ENCODE peak calls at places on chromosomes 7 and 10, in eight cellular contexts. C is fibroblast of lung, G is lower lobe of right lung, D is tibial artery, A is colonic mucosa, W is lung, B is right lobe of liver, E is neuronal stem cell. I is an unnamed sample. For H3K9me3, the result is how much of the 10 kb centered on the place peaks cover.

GRCh38 chr7:96314402-96315108 is 7.3 kb downstream of the SLC25A13 start:
- DNase-seq in A (no peak), W (no peak), E (no peak), C (peak), D (no peak), B (no peak), G (no peak), I (no peak)

GRCh38 chr7:50838675-50839377 is 56.1 kb upstream of the GRB10 start:
- DNase-seq in W (no peak), D (peak), E (no peak), C (peak), A (no peak), B (no peak), G (no peak), I (no peak)

GRCh38 chr7:45061807-45062206 is 27.0 kb downstream of the NACAD start:
- DNase-seq in C (no peak), G (no peak), W (no peak), A (no peak), B (no peak), E (no peak), D (peak), I (no peak)

GRCh38 chr10:73892314-73893080 is 18.1 kb upstream of the CAMK2G start:
- DNase-seq in W (no peak), B (no peak), D (no peak), C (peak), G (no peak), E (no peak), A (no peak), I (no peak)

GRCh38 chr7:139889186-139889871 is 60.3 kb downstream of the TBXAS1 start:
- DNase-seq in W (no peak), E (no peak), A (no peak), B (no peak), D (no peak), C (peak), G (no peak), I (no peak)

GRCh38 chr10:46254467-46254866 is 32.3 kb upstream of the ANTXRL start:
- DNase-seq in A (peak), C (no peak), G (no peak), W (no peak), D (no peak), B (no peak), E (no peak), I (no peak)

GRCh38 chr10:62335326-62335725 is 38.8 kb upstream of the ZNF365 start:
- DNase-seq in E (no peak), W (no peak), G (no peak), A (no peak), D (no peak), C (peak), B (no peak), I (no peak)

GRCh38 chr10:21002097-21002878 is 105.2 kb upstream of the NEBL start:
- DNase-seq in E (no peak), G (no peak), D (no peak), W (no peak), C (peak), B (no peak), A (no peak), I (no peak)

GRCh38 chr10:100370561-100370975 is 23.5 kb downstream of the SCD start:
- DNase-seq in E (no peak), G (no peak), A (peak), B (no peak), W (no peak), C (peak), D (no peak), I (no peak)

GRCh38 chr10:44238212-44238611 is 146.7 kb downstream of the CXCL12 start:
- DNase-seq in G (no peak), C (no peak), A (no peak), W (no peak), B (no peak), E (no peak), D (no peak), I (no peak)

GRCh38 chr10:22717728-22718127 is 3.4 kb upstream of the PIP4K2A start:
- DNase-seq in B (no peak), C (no peak), D (no peak), E (no peak), A (no peak), W (no peak), G (no peak), I (no peak)

GRCh38 chr10:121665809-121666208 is 67.6 kb upstream of the FGFR2 start:
- DNase-seq in A (no peak), B (no peak), D (no peak), W (no peak), G (no peak), E (no peak), C (no peak), I (no peak)

GRCh38 chr10:80612261-80612660 is 74.6 kb downstream of the SH2D4B start:
- DNase-seq in C (no peak), A (no peak), G (no peak), B (peak), D (no peak), W (no peak), E (no peak), I (no peak)

GRCh38 chr7:29146888-29147609 is 712 bp upstream of the CPVL start:
- DNase-seq in D (no peak), E (no peak), A (peak), B (peak), C (peak), G (no peak), W (no peak), I (no peak)

GRCh38 chr7:64504581-64505120 is 58.2 kb downstream of the ZNF680 start:
- DNase-seq in B (no peak), D (no peak), G (no peak), C (peak), W (no peak), E (no peak), A (no peak), I (no peak)
- H3K9me3 ChIP-seq in B (under half), D (under half), G (half or more), C (under half), W (under half), E (under half), A (under half), I (under half)

DNA sequence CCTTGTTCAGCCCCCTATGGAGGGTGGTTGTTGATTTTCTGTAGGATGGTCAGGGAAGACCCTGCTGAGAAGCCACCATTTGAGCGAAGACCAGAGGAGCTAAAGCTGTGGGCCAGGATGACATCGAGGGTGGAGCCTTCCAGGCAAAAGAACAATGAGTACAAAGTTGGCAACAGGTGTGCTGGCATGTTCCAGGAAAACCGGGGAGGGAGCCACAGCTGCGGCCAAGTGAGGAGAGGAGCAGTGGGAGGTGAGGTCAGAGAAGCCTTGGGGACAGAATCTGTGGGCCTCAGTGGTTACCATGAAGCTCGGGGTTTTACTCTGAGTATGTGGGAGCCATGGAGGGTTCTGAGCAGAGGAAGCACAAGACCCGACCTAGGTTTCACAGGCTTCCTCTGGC is 75.6 kb upstream of the ZNF479 start:
- DNase-seq in C (no peak), B (no peak), A (no peak), D (peak), G (peak), W (no peak), E (no peak), I (no peak)
- H3K9me3 ChIP-seq in C (under half), B (under half), A (under half), D (under half), G (under half), W (under half), E (under half), I (under half)

GRCh38 chr7:54179321-54180029 is 362.7 kb upstream of the VSTM2A start:
- DNase-seq in E (no peak), C (no peak), B (no peak), D (no peak), W (no peak), G (no peak), A (no peak), I (no peak)

GRCh38 chr7:54183055-54183454 is 359.1 kb upstream of the VSTM2A start:
- DNase-seq in A (no peak), D (no peak), C (no peak), G (no peak), B (no peak), E (no peak), W (no peak), I (no peak)

GRCh38 chr7:54180796-54181195 is 361.4 kb upstream of the VSTM2A start:
- DNase-seq in W (no peak), A (no peak), D (no peak), G (no peak), E (no peak), C (no peak), B (no peak), I (no peak)
- H3K9me3 ChIP-seq in W (under half), A (under half), D (under half), G (under half), E (under half), C (under half), B (under half), I (under half)

DNA sequence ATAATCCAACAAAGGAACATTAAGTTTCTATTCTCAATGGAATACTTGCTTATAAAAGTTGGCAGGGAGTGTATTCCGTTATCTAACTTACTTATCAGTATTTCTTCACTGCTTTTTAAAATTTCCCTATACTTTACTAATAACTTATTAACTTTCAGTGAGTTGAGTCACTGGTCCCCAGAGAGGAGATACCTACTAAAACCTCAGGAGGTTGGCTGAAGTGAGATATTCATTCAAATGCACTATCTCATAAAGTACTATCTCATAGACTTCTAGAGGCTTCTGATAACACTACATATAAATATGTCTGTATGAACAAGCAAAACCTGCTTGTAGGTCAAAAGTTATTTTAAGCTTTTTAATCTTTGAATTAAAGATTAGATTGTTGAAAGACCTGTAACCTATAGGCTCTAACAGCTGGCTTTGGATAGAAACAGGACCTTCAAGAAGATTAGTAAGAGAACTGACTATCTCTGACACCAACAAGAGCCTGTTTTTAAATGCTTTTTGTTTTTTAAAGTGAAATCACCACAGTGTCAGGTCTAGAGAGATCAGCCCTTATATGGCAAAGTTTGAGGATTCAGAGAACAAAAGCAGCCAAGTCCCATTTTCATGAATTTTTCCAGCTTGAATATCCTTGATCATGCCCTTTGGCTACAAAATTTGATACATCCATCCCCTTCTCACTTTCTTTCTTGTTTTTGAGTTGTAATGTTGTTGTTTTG is 242.1 kb downstream of the ARL4A start:
- DNase-seq in W (no peak), A (no peak), B (no peak), C (no peak), G (no peak), D (no peak), E (no peak), I (no peak)
- H3K9me3 ChIP-seq in W (under half), A (under half), B (under half), C (under half), G (under half), D (under half), E (under half), I (under half)

DNA sequence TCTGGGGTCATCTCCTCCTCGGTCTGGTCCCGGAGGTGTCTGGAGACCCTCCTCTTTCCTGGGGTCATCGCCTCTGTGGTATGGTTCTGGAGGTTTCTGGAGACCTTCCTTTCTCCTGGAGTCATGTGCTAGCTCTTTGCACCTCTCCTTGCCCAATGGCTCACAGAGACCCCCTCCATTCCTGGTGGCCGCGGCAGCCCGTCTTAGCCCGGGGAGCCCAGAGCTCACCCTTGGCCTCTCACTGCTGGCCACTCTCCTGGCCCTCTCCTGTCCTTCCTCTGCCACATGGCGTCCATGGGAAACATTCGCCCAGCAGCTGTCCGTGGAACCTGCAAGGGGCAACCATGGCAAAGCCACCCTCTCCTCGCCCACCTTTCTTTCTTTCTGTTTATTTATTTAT is 20.2 kb upstream of the FOXL3 start:
- DNase-seq in D (no peak), C (no peak), G (no peak), A (no peak), B (no peak), W (no peak), E (no peak), I (no peak)
- H3K9me3 ChIP-seq in D (under half), C (under half), G (under half), A (under half), B (under half), W (under half), E (under half), I (under half)

GRCh38 chr7:159192013-159192412 is 47.3 kb upstream of the VIPR2 start:
- DNase-seq in E (no peak), A (no peak), D (no peak), B (no peak), W (no peak), C (no peak), G (no peak), I (no peak)
- H3K9me3 ChIP-seq in E (under half), A (under half), D (under half), B (under half), W (under half), C (under half), G (under half), I (under half)

I was measured in T-helper 17 cell.